ENCODE peak calls at places on chromosomes 4 and X, in four cellular contexts. B is NB4, U is fibroblast of mammary gland, Z is upper lobe of left lung. T is an unnamed sample.

GRCh38 chr4:71235321-71236206 is 103.3 kb upstream of the SLC4A4 start:
- DNase-seq in Z (peak), B (no peak), U (no peak), T (no peak)

GRCh38 chrX:12439396-12439795 is 301.1 kb downstream of the FRMPD4 start:
- DNase-seq in B (no peak), U (no peak), Z (no peak), T (no peak)

GRCh38 chr4:107497054-107497453 is 223.0 kb downstream of the PAPSS1 start:
- DNase-seq in U (no peak), Z (no peak), B (no peak), T (no peak)

GRCh38 chr4:88818650-88819470 is 121.2 kb upstream of the NAP1L5 start:
- DNase-seq in U (peak), B (peak), Z (peak), T (no peak)

GRCh38 chr4:25172964-25173917 is 13.0 kb upstream of the SEPSECS start:
- DNase-seq in B (peak), U (peak), Z (peak), T (no peak)

GRCh38 chr4:8409271-8410065 is 31.1 kb downstream of the ACOX3 start:
- DNase-seq in Z (peak), U (peak), B (peak), T (no peak)

GRCh38 chr4:75126058-75126457 is 193.1 kb downstream of the PARM1 start:
- DNase-seq in B (no peak), Z (no peak), U (no peak), T (no peak)

GRCh38 chr4:16914208-16914607 is 15.8 kb upstream of the LDB2 start:
- DNase-seq in U (peak), Z (no peak), B (peak), T (no peak)

GRCh38 chrX:11531226-11531625 is 134.5 kb downstream of the ARHGAP6 start:
- DNase-seq in B (no peak), U (peak), Z (no peak), T (no peak)

GRCh38 chr4:4439782-4440181 is 52.9 kb downstream of the NSG1 start:
- DNase-seq in B (no peak), Z (no peak), U (no peak), T (no peak)

GRCh38 chr4:164779811-164780216 is 25.9 kb downstream of the SMIM31 start:
- DNase-seq in Z (no peak), U (peak), B (peak), T (no peak)

GRCh38 chr4:176377705-176378302 is 58.0 kb downstream of the SPCS3 start:
- DNase-seq in Z (no peak), B (peak), U (peak), T (no peak)

GRCh38 chr4:176380352-176381157 is 60.8 kb downstream of the SPCS3 start:
- DNase-seq in Z (no peak), B (no peak), U (no peak), T (no peak)

DNA sequence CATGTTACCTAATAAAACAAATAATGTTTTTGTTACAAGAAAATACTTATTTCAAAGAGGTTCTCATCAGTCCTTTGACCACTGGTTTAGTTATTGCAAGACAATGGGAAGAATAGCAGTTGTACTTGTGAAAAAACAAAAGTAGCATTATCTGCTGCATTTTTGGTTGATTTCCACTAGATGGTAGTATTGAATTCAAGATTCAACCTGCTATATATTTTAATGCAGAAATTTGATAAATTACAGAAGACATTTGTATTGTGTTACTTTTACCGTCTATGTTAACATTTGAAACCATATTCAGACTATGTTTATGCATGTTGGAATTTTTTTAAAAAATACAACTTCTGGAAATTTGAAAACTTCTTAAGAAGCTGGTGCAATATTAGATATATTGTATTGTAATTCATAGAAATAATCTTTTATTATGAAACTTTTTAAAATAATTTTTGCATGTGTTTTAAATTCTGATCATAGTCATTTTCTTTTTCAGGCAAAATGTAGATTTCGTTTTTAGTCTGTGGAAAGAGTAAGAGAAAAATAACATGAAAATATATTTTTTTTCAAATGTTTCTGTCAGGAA is 56.4 kb downstream of the SPCS3 start:
- DNase-seq in B (peak), Z (no peak), U (peak), T (no peak)
- TF ChIP-seq CTCF in B (peak), Z (peak), U (peak), T (peak)

GRCh38 chrX:28550331-28550872 is 36.8 kb upstream of the IL1RAPL1 start:
- DNase-seq in B (peak), Z (no peak), U (no peak), T (no peak)
- TF ChIP-seq CTCF in B (peak), Z (no peak), U (no peak), T (no peak)

GRCh38 chrX:13687203-13687602 is 1.7 kb upstream of the RAB9A start:
- DNase-seq in B (no peak), U (no peak), Z (no peak), T (no peak)
- TF ChIP-seq CTCF in B (no peak), U (no peak), Z (no peak), T (no peak)

GRCh38 chr4:762211-763190 is 56.9 kb downstream of the PCGF3 start:
- DNase-seq in Z (no peak), B (peak), U (peak), T (no peak)
- TF ChIP-seq CTCF in Z (no peak), B (peak), U (peak), T (peak)

GRCh38 chrX:122583526-122583925 is 600.6 kb upstream of the GRIA3 start:
- DNase-seq in U (no peak), Z (no peak), B (no peak), T (no peak)

GRCh38 chrX:122582280-122582679 is 601.8 kb upstream of the GRIA3 start:
- DNase-seq in B (no peak), Z (no peak), U (peak), T (no peak)

GRCh38 chrX:122591546-122591945 is 592.5 kb upstream of the GRIA3 start:
- DNase-seq in Z (no peak), B (no peak), U (no peak), T (no peak)

GRCh38 chrX:122586831-122587230 is 597.2 kb upstream of the GRIA3 start:
- DNase-seq in U (peak), Z (no peak), B (no peak), T (no peak)
- TF ChIP-seq CTCF in U (no peak), Z (no peak), B (no peak), T (no peak)

GRCh38 chrX:98141466-98141865 is 1257.8 kb downstream of the RPA4 start:
- DNase-seq in B (no peak), Z (no peak), U (no peak), T (no peak)
- TF ChIP-seq CTCF in B (no peak), Z (no peak), U (no peak), T (no peak)

GRCh38 chr4:177442623-177443155 is 452 bp upstream of the AGA start:
- DNase-seq in U (peak), B (peak), Z (no peak), T (no peak)

GRCh38 chr4:177441803-177442622 is at the start of gene AGA:
- DNase-seq in Z (peak), B (peak), U (peak), T (peak)

GRCh38 chr4:177436456-177436855 is 5.8 kb downstream of the AGA start:
- DNase-seq in B (no peak), Z (no peak), U (no peak), T (no peak)

GRCh38 chr4:177444911-177445736 is 2.9 kb upstream of the AGA start:
- DNase-seq in Z (no peak), B (peak), U (no peak), T (no peak)

DNA sequence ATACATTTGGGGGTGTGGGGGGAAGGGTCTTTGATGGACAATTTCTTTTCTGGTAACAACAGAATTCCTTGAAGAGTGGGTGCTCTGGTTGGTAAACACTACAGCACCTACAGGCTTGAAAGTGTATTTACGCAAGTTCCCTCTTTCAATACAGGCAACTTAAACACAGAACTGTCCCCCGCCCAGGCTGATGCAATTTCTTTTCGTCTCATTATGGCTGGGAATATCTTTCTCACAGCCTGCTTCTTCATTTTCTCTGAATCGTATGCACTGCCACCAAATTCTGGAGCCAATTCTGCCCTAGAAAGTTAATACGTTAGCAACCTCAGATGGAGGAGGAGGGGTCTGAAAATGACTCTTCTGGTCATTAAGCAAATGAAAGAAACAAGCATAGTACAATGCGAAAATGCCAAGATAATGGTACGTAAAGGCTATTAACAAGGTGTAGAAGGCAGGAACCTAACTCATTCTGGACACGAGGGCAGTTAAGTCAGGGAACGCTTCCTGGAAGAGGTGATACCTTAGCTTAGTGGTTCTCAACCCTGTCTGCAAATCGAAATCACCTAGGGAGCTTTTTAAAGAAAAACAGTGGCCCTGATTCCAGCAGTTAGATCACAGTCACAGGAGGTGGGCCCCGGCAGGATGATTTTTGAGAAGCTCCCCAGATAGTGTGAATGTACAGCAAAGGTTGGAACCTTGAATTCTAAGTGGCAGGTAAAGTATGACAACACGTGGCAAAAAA is 1.0 kb downstream of the AGA start:
- DNase-seq in Z (peak), B (peak), U (peak), T (no peak)
- TF ChIP-seq CTCF in Z (no peak), B (peak), U (no peak), T (no peak)

DNA sequence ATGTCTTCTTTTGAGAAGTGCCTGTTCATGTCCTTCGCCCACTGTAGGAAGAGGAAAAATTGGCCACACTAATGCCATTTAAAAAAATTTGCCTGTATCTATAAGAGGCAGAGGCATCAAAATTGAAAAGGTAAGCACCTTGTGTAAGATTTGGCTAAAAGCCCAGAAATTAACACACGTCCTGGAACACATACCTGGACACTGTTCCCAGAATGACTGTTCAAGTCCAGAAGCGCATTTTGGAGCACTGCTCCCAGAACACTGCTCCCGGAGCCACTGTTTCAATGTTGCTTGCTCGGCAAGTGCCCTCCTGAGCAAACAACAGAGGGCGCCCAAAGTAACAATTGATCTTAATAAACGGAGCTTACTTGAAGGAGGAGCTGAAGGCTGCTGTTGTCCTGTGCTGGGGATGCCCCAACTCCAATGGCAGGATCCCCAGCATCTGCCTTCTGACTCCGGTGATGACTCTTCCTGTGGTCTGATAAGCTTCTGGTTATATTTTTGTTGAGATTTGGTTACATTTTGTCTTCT is 1958.6 kb downstream of the C4orf33 start:
- DNase-seq in Z (no peak), B (peak), U (no peak), T (no peak)
- TF ChIP-seq CTCF in Z (no peak), B (no peak), U (no peak), T (no peak)

GRCh38 chr4:55546633-55547460 is at the start of gene CLOCK:
- DNase-seq in Z (peak), B (peak), U (peak), T (peak)
- TF ChIP-seq CTCF in Z (peak), B (peak), U (no peak), T (peak)